ENCODE peak calls at places on chromosome 4, in four cellular contexts. V is naive thymus-derived CD4-positive, alpha-beta T cell; R is hepatocyte; D is colonic mucosa. Q is an unnamed sample.

GRCh38 chr4:8315343-8316250 is 46.0 kb downstream of the HTRA3 start:
- DNase-seq in V (no peak), R (peak; percentile 87), D (no peak), Q (peak; percentile 50)

GRCh38 chr4:115365185-115365584 is 251.8 kb upstream of the NDST4 start:
- DNase-seq in V (no peak), R (no peak), D (no peak), Q (no peak)

GRCh38 chr4:184802203-184803015 is 23.4 kb downstream of the ACSL1 start:
- DNase-seq in V (no peak), R (no peak), D (no peak), Q (peak; percentile 13)

GRCh38 chr4:21113496-21114213 is 413.4 kb downstream of the PACRGL start:
- DNase-seq in V (no peak), R (peak; percentile 8), D (no peak), Q (no peak)

GRCh38 chr4:67152976-67153375 is 392.3 kb downstream of the CENPC start:
- DNase-seq in V (no peak), R (no peak), D (no peak), Q (no peak)

GRCh38 chr4:78293348-78293747 is 236.2 kb downstream of the FRAS1 start:
- DNase-seq in V (no peak), R (no peak), D (no peak), Q (no peak)

GRCh38 chr4:169251291-169252235 is 19.2 kb downstream of the SH3RF1 start:
- DNase-seq in V (no peak), R (peak; percentile 64), D (peak; percentile 57), Q (no peak)

GRCh38 chr4:17758459-17758858 is 23.0 kb downstream of the FAM184B start:
- DNase-seq in V (no peak), R (no peak), D (no peak), Q (no peak)

GRCh38 chr4:149911371-149911770 is 95.7 kb upstream of the IQCM start:
- DNase-seq in V (no peak), R (no peak), D (no peak), Q (no peak)

GRCh38 chr4:154491341-154491679 is 289 bp downstream of the DCHS2 start:
- DNase-seq in V (no peak), R (no peak), D (no peak), Q (no peak)

GRCh38 chr4:108118505-108118904 is 50.2 kb downstream of the LEF1 start:
- DNase-seq in V (no peak), R (peak; percentile 28), D (no peak), Q (no peak)

GRCh38 chr4:78396613-78397291 is 154.8 kb upstream of the ANXA3 start:
- DNase-seq in V (no peak), R (no peak), D (no peak), Q (no peak)

GRCh38 chr4:120034913-120035312 is 31.7 kb downstream of the MAD2L1 start:
- DNase-seq in V (no peak), R (no peak), D (no peak), Q (no peak)

GRCh38 chr4:76803522-76803921 is 94.4 kb downstream of the SOWAHB start:
- DNase-seq in V (no peak), R (peak; percentile 75), D (no peak), Q (no peak)

GRCh38 chr4:83552924-83553323 is 17.0 kb downstream of the GPAT3 start:
- DNase-seq in V (no peak), R (no peak), D (no peak), Q (no peak)

GRCh38 chr4:122798101-122798500 is 28.5 kb upstream of the FGF2 start:
- DNase-seq in V (no peak), R (peak; percentile 71), D (peak; percentile 30), Q (no peak)

GRCh38 chr4:1787411-1788077 is 5.5 kb upstream of the FGFR3 start:
- DNase-seq in V (no peak), R (no peak), D (no peak), Q (no peak)

GRCh38 chr4:125043453-125043852 is 271.3 kb upstream of the FAT4 start:
- DNase-seq in V (no peak), R (no peak), D (no peak), Q (no peak)

GRCh38 chr4:7652006-7652405 is 217.3 kb upstream of the PSAPL1 start:
- DNase-seq in V (no peak), R (no peak), D (no peak), Q (no peak)

GRCh38 chr4:129362685-129363274 is 266.8 kb downstream of the C4orf33 start:
- DNase-seq in V (peak; percentile 2), R (peak; percentile 87), D (peak; percentile 57), Q (peak; percentile 71)

GRCh38 chr4:2742081-2742822 is 13.9 kb downstream of the TNIP2 start:
- DNase-seq in V (no peak), R (no peak), D (no peak), Q (no peak)

GRCh38 chr4:186216465-186217024 is 10.8 kb upstream of the KLKB1 start:
- DNase-seq in V (no peak), R (no peak), D (no peak), Q (no peak)

GRCh38 chr4:152680988-152681731 is 1.4 kb upstream of the TMEM154 start:
- DNase-seq in V (no peak), R (no peak), D (no peak), Q (no peak)

GRCh38 chr4:185358514-185359433 is 37.0 kb downstream of the LRP2BP start:
- DNase-seq in V (no peak), R (no peak), D (no peak), Q (no peak)

GRCh38 chr4:152454398-152455011 is 81.4 kb downstream of the FBXW7 start:
- DNase-seq in V (no peak), R (peak; percentile 17), D (no peak), Q (no peak)

GRCh38 chr4:140296871-140297570 is 76.4 kb upstream of the SCOC start:
- DNase-seq in V (no peak), R (peak; percentile 77), D (no peak), Q (peak; percentile 48)

GRCh38 chr4:98945297-98945850 is 16.4 kb upstream of the EIF4E start:
- DNase-seq in V (no peak), R (no peak), D (no peak), Q (no peak)

GRCh38 chr4:168837922-168838321 is 172.1 kb downstream of the CBR4 start:
- DNase-seq in V (no peak), R (no peak), D (no peak), Q (no peak)

GRCh38 chr4:72084587-72085011 is 52.8 kb downstream of the NPFFR2 start:
- DNase-seq in V (no peak), R (peak; percentile 11), D (no peak), Q (no peak)

GRCh38 chr4:78624048-78624447 is 72.5 kb downstream of the ANXA3 start:
- DNase-seq in V (no peak), R (no peak), D (no peak), Q (no peak)

GRCh38 chr4:16843831-16844508 is 54.5 kb downstream of the LDB2 start:
- DNase-seq in V (no peak), R (peak; percentile 34), D (no peak), Q (no peak)

GRCh38 chr4:83828601-83829000 is 292.7 kb downstream of the GPAT3 start:
- DNase-seq in V (no peak), R (no peak), D (no peak), Q (no peak)

GRCh38 chr4:102230194-102230593 is 115.1 kb downstream of the SLC39A8 start:
- DNase-seq in V (no peak), R (no peak), D (no peak), Q (no peak)

GRCh38 chr4:37749398-37749988 is 63.3 kb upstream of the RELL1 start:
- DNase-seq in V (no peak), R (no peak), D (no peak), Q (no peak)

GRCh38 chr4:74793757-74794340 is 474 bp downstream of the BTC start:
- DNase-seq in V (no peak), R (peak; percentile 69), D (peak; percentile 76), Q (no peak)
- H3K27ac ChIP-seq in V (no peak overlapping the region), R (peak overlapping the region; percentile 66), D (peak overlapping the region; percentile 69), Q (peak overlapping the region; percentile 95)

GRCh38 chr4:112668131-112668530 is 31.2 kb downstream of the LARP7 start:
- DNase-seq in V (no peak), R (no peak), D (no peak), Q (no peak)
- H3K27ac ChIP-seq in V (no peak overlapping the region), R (no peak overlapping the region), D (no peak overlapping the region), Q (no peak overlapping the region)

GRCh38 chr4:25826074-25826752 is 36.6 kb downstream of the SEL1L3 start:
- DNase-seq in V (no peak), R (no peak), D (no peak), Q (no peak)
- H3K27ac ChIP-seq in V (no peak overlapping the region), R (no peak overlapping the region), D (no peak overlapping the region), Q (no peak overlapping the region)

DNA sequence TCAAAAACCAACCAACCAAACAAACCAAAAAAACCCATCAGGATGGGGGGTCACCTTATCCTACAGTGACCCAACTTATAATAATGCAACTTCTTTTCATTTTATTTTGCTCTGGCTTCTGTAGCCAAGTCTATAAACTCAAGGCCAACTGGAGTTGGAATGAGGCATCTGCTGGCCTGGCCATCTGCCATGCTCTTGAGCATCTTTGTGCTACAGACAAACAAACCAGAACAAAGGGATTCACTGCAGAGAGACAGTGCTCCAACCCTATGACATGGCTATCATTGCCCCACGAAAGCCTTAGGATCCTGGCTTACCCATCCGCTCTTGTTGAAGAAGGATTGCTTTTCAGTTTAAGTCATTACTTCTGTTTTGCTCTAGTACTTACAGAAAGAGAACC is 49.2 kb upstream of the SCRG1 start:
- DNase-seq in V (no peak), R (no peak), D (no peak), Q (no peak)
- H3K27ac ChIP-seq in V (no peak overlapping the region), R (no peak overlapping the region), D (no peak overlapping the region), Q (no peak overlapping the region)